ENCODE peak calls at places on chromosomes 13 and 19, in five cellular contexts. V is neuronal stem cell; H is testis; W is left ventricle myocardium inferior; N is effector memory CD4-positive, alpha-beta T cell. J is an unnamed sample.

GRCh38 chr13:27270594-27271520 is at the start of gene RASL11A:
- DNase-seq in V (peak; percentile 83), H (peak; percentile 87), W (peak; percentile 88), N (peak; percentile 52), J (peak; percentile 94)

GRCh38 chr19:2207991-2208860 is 27.9 kb downstream of the PLEKHJ1 start:
- DNase-seq in V (peak; percentile 40), H (peak; percentile 69), W (peak; percentile 75), N (no peak), J (no peak)

GRCh38 chr13:67967031-67967430 is 736.9 kb upstream of the PCDH9 start:
- DNase-seq in V (no peak), H (no peak), W (no peak), N (no peak), J (no peak)

GRCh38 chr19:5826531-5827341 is 12.8 kb downstream of the FUT6 start:
- DNase-seq in V (peak; percentile 32), H (peak; percentile 40), W (peak; percentile 66), N (no peak), J (peak; percentile 89)

GRCh38 chr19:44890366-44891015 is 563 bp upstream of the TOMM40 start:
- DNase-seq in V (peak; percentile 100), H (peak; percentile 100), W (no peak), N (peak; percentile 100), J (peak; percentile 100)

GRCh38 chr13:28750187-28751045 is 31.6 kb upstream of the SLC46A3 start:
- DNase-seq in V (no peak), H (no peak), W (no peak), N (no peak), J (no peak)

GRCh38 chr13:48902421-48902820 is 73.3 kb upstream of the FNDC3A start:
- DNase-seq in V (peak; percentile 26), H (no peak), W (no peak), N (no peak), J (no peak)

GRCh38 chr13:49561064-49561410 is 24.3 kb downstream of the RCBTB1 start:
- DNase-seq in V (no peak), H (no peak), W (no peak), N (no peak), J (no peak)

GRCh38 chr13:105573134-105573533 is 962.3 kb downstream of the EFNB2 start:
- DNase-seq in V (no peak), H (no peak), W (no peak), N (no peak), J (no peak)

GRCh38 chr19:48249502-48250014 is 6.2 kb downstream of the CARD8 start:
- DNase-seq in V (no peak), H (peak; percentile 61), W (peak; percentile 41), N (peak; percentile 61), J (peak; percentile 76)

GRCh38 chr13:99903140-99903539 is 68.4 kb downstream of the ZIC5 start:
- DNase-seq in V (no peak), H (no peak), W (no peak), N (no peak), J (no peak)

GRCh38 chr13:97194473-97194872 is 27.7 kb upstream of the MBNL2 start:
- DNase-seq in V (no peak), H (peak; percentile 55), W (no peak), N (no peak), J (no peak)

GRCh38 chr19:29651622-29652394 is 13.5 kb upstream of the PLEKHF1 start:
- DNase-seq in V (no peak), H (no peak), W (no peak), N (no peak), J (no peak)

GRCh38 chr13:37395544-37395943 is 203.0 kb downstream of the POSTN start:
- DNase-seq in V (no peak), H (no peak), W (no peak), N (no peak), J (no peak)

GRCh38 chr19:13856530-13856929 is 20.4 kb upstream of the NANOS3 start:
- DNase-seq in V (no peak), H (no peak), W (no peak), N (no peak), J (no peak)

GRCh38 chr13:67042556-67042955 is 187.6 kb downstream of the PCDH9 start:
- DNase-seq in V (no peak), H (no peak), W (no peak), N (no peak), J (no peak)

GRCh38 chr13:50908371-50908770 is 1.2 kb upstream of the RNASEH2B start:
- DNase-seq in V (no peak), H (no peak), W (no peak), N (no peak), J (no peak)

GRCh38 chr13:110119943-110120905 is 186.7 kb downstream of the COL4A1 start:
- DNase-seq in V (no peak), H (no peak), W (no peak), N (no peak), J (no peak)

GRCh38 chr13:112744306-112745021 is 54.6 kb downstream of the ATP11A start:
- DNase-seq in V (no peak), H (no peak), W (no peak), N (no peak), J (peak; percentile 74)

GRCh38 chr19:42155796-42156195 is 23.6 kb upstream of the POU2F2 start:
- DNase-seq in V (no peak), H (no peak), W (no peak), N (no peak), J (no peak)

GRCh38 chr13:32031025-32031814 is at the start of gene FRY:
- DNase-seq in V (peak; percentile 74), H (peak; percentile 76), W (peak; percentile 70), N (peak; percentile 32), J (peak; percentile 78)

GRCh38 chr13:110676511-110677204 is 29.3 kb downstream of the CARS2 start:
- DNase-seq in V (no peak), H (no peak), W (no peak), N (no peak), J (no peak)

GRCh38 chr19:30286378-30286777 is 85.8 kb upstream of the ZNF536 start:
- DNase-seq in V (no peak), H (no peak), W (no peak), N (no peak), J (no peak)

GRCh38 chr19:21117041-21117907 is 24.6 kb upstream of the ZNF431 start:
- DNase-seq in V (no peak), H (no peak), W (no peak), N (no peak), J (no peak)

GRCh38 chr13:26299168-26299788 is 45.3 kb downstream of the CDK8 start:
- DNase-seq in V (no peak), H (no peak), W (no peak), N (no peak), J (no peak)

GRCh38 chr19:54462713-54463530 is 656 bp downstream of the LENG9 start:
- DNase-seq in V (peak; percentile 59), H (peak; percentile 63), W (peak; percentile 82), N (peak; percentile 53), J (peak; percentile 89)

GRCh38 chr13:49248433-49249002 is 793 bp downstream of the CDADC1 start:
- DNase-seq in V (peak; percentile 21), H (no peak), W (no peak), N (no peak), J (no peak)

GRCh38 chr13:53408306-53408705 is 379.7 kb downstream of the OLFM4 start:
- DNase-seq in V (no peak), H (peak; percentile 59), W (no peak), N (no peak), J (no peak)

GRCh38 chr13:30576528-30576927 is 41.2 kb upstream of the USPL1 start:
- DNase-seq in V (no peak), H (no peak), W (no peak), N (peak; percentile 49), J (no peak)

GRCh38 chr19:38713227-38713649 is 31.0 kb downstream of the CAPN12 start:
- DNase-seq in V (no peak), H (peak; percentile 84), W (peak; percentile 78), N (no peak), J (no peak)

GRCh38 chr19:38713865-38714264 is 30.4 kb downstream of the CAPN12 start:
- DNase-seq in V (no peak), H (no peak), W (no peak), N (no peak), J (no peak)

GRCh38 chr19:38710928-38711725 is 33.1 kb downstream of the CAPN12 start:
- DNase-seq in V (no peak), H (no peak), W (no peak), N (no peak), J (no peak)

GRCh38 chr19:38711726-38712153 is 32.5 kb downstream of the CAPN12 start:
- DNase-seq in V (no peak), H (peak; percentile 78), W (no peak), N (no peak), J (no peak)

GRCh38 chr19:38712161-38712748 is 32.0 kb downstream of the CAPN12 start:
- DNase-seq in V (no peak), H (no peak), W (no peak), N (no peak), J (no peak)
- H3K27ac ChIP-seq in V (no peak overlapping the region), H (peak overlapping the region; percentile 31), W (peak overlapping the region; percentile 91), N (no peak overlapping the region), J (peak overlapping the region; percentile 30)

GRCh38 chr19:46213806-46214205 is 15.7 kb upstream of the IGFL1 start:
- DNase-seq in V (no peak), H (no peak), W (no peak), N (no peak), J (no peak)

GRCh38 chr19:46213156-46213555 is 16.4 kb upstream of the IGFL1 start:
- DNase-seq in V (no peak), H (no peak), W (no peak), N (no peak), J (no peak)

GRCh38 chr19:46209051-46209450 is 20.5 kb upstream of the IGFL1 start:
- DNase-seq in V (no peak), H (no peak), W (no peak), N (no peak), J (no peak)

GRCh38 chr19:46211201-46211881 is 18.2 kb upstream of the IGFL1 start:
- DNase-seq in V (no peak), H (peak; percentile 17), W (no peak), N (no peak), J (no peak)

DNA sequence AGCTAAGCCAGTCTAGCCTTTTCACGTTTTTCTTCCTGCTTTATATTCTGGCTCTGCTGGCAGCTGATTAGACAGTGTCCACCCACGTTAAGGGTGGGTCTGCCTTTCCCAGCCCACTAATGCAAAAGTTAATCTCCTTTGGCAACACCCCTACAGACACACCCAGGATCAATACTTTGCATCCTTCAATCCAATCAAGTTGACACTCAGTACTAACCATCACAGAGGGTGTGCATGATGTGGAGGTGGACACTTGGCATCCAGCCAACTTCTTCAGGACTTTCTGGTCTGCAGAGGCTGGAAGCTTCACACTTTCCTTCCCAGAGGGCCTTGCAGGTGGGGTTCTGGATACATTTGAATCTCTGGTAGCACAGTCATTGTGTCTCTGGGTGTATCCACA is 18.9 kb upstream of the IGFL1 start:
- DNase-seq in V (no peak), H (no peak), W (no peak), N (no peak), J (no peak)
- H3K4me1 ChIP-seq in V (no peaks in the 10 kb centered on the region), H (no peaks in the 10 kb centered on the region), W (peaks cover 29% of the 10 kb centered on the region), N (no peaks in the 10 kb centered on the region), J (peaks cover 14% of the 10 kb centered on the region)

DNA sequence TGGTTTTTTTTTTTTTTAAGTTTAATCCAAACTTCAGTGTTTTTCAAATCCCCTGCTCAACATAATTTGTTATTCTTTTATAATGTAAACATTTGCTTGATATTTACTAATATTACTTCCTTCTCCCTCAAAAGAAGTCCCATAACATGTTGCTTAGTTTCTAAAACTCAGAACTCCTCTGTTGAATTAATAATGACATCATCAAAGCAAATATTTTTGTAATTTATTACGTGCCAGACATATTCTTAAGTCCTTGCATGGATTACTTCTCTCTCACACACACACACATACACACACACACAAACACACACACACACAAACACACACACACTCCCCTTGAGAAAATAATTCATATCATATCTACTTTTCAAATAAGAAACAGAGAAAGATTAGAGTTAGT is 1432.3 kb upstream of the SPRY2 start:
- DNase-seq in V (no peak), H (no peak), W (no peak), N (no peak), J (no peak)
- H3K27ac ChIP-seq in V (no peak overlapping the region), H (no peak overlapping the region), W (no peak overlapping the region), N (no peak overlapping the region), J (no peak overlapping the region)

GRCh38 chr13:21104199-21105019 is 43.0 kb upstream of the LATS2 start:
- DNase-seq in V (no peak), H (no peak), W (no peak), N (no peak), J (no peak)
- H3K4me1 ChIP-seq in V (no peaks in the 10 kb centered on the region), H (no peaks in the 10 kb centered on the region), W (no peaks in the 10 kb centered on the region), N (no peaks in the 10 kb centered on the region), J (no peaks in the 10 kb centered on the region)

J was measured in upper lobe of right lung.